ENCODE peak calls at places on chromosomes 4 and X, in six cellular contexts. I is IMR-90, L is A549, E is H1, M is fibroblast of lung, Q is GM23248. O is an unnamed sample.

GRCh38 chrX:13053171-13053570 is 8.8 kb upstream of the FAM9C start:
- DNase-seq in E (no peak), I (no peak), L (no peak), Q (no peak), M (no peak), O (no peak)

GRCh38 chr4:4289055-4289454 is 899 bp downstream of the LYAR start:
- DNase-seq in E (no peak), I (no peak), M (no peak), L (no peak), Q (peak), O (no peak)

GRCh38 chr4:112210777-112211176 is 20.8 kb upstream of the AP1AR start:
- DNase-seq in I (no peak), M (peak), Q (peak), L (no peak), E (no peak), O (no peak)

GRCh38 chr4:53653484-53654053 is 62.3 kb upstream of the LNX1 start:
- DNase-seq in Q (peak), E (no peak), L (peak), M (peak), I (peak), O (no peak)

GRCh38 chrX:57647020-57647419 is 33.0 kb downstream of the NLRP2B start:
- DNase-seq in Q (no peak), M (no peak), E (no peak), I (no peak), L (no peak), O (no peak)

GRCh38 chrX:153863251-153863991 is 22.6 kb downstream of the L1CAM start:
- DNase-seq in M (no peak), Q (no peak), I (no peak), L (no peak), E (no peak), O (no peak)

GRCh38 chr4:84231539-84232055 is 267.5 kb downstream of the NKX6-1 start:
- DNase-seq in M (no peak), I (no peak), L (no peak), Q (no peak), E (no peak), O (no peak)

GRCh38 chrX:49673394-49673793 is 22.4 kb downstream of the PAGE1 start:
- DNase-seq in Q (no peak), E (no peak), I (no peak), L (no peak), M (no peak), O (no peak)

GRCh38 chr4:186144596-186145569 is 40.4 kb downstream of the FAM149A start:
- DNase-seq in L (peak), I (peak), Q (peak), E (peak), M (peak), O (no peak)

GRCh38 chr4:134276476-134276875 is 74.9 kb upstream of the PABPC4L start:
- DNase-seq in M (no peak), E (no peak), Q (no peak), I (no peak), L (no peak), O (no peak)

GRCh38 chr4:40492747-40493146 is 136.9 kb downstream of the RBM47 start:
- DNase-seq in Q (no peak), I (no peak), E (no peak), M (no peak), L (no peak), O (no peak)

GRCh38 chr4:108276690-108277089 is 108.0 kb upstream of the LEF1 start:
- DNase-seq in Q (no peak), L (no peak), I (no peak), M (no peak), E (no peak), O (no peak)

GRCh38 chrX:16750136-16750535 is 30.7 kb downstream of the SYAP1 start:
- DNase-seq in L (no peak), M (no peak), Q (no peak), E (no peak), I (no peak), O (no peak)

GRCh38 chr4:105994061-105994460 is 98.8 kb downstream of the NPNT start:
- DNase-seq in Q (no peak), I (no peak), M (no peak), E (no peak), L (no peak), O (no peak)

GRCh38 chrX:1932231-1932630 is 317.4 kb downstream of the ASMT start:
- DNase-seq in Q (peak), M (no peak), I (no peak), E (no peak), L (no peak), O (no peak)

GRCh38 chrX:11420851-11421250 is 127.6 kb downstream of the AMELX start:
- DNase-seq in E (no peak), Q (no peak), I (no peak), M (no peak), L (no peak), O (no peak)

GRCh38 chr4:8495803-8496202 is 55.2 kb downstream of the TRMT44 start:
- DNase-seq in E (no peak), I (no peak), M (no peak), L (no peak), Q (no peak), O (no peak)

GRCh38 chr4:95251568-95251967 is 297.2 kb downstream of the UNC5C start:
- DNase-seq in Q (no peak), E (no peak), I (no peak), L (no peak), M (no peak), O (no peak)

GRCh38 chr4:95250544-95251137 is 298.1 kb downstream of the UNC5C start:
- DNase-seq in Q (no peak), L (no peak), E (no peak), I (no peak), M (no peak), O (no peak)

GRCh38 chr4:95255396-95256107 is 293.2 kb downstream of the UNC5C start:
- DNase-seq in M (peak), L (no peak), I (peak), E (no peak), Q (peak), O (no peak)

GRCh38 chr4:95256108-95256835 is 292.5 kb downstream of the UNC5C start:
- DNase-seq in L (no peak), M (peak), I (peak), E (no peak), Q (no peak), O (no peak)
- H3K4me2 ChIP-seq in L (no peak), M (no peak), I (peak), E (no peak), Q (no peak), O (no peak)

DNA sequence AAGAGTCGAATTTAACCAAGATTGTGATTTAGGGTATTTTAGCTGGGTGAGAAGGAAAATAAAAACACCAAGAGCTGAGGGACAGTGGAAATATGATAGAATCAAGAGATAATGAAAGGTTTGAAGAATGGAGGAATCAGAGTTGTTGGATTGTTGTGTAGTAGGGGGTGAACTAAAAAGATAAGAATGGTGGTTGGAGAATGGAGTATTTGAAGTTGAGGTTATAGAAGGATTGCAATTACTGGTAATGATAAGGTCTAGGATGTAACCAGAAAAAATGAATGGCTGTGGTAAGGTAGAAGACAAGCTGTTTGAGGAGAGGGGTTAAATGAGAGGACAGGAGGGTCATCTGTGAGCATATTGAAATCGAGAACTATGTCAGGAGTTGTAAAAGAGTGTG is 4.5 kb downstream of the ABCE1 start:
- DNase-seq in Q (no peak), M (no peak), E (no peak), L (no peak), I (no peak), O (no peak)
- H3K4me2 ChIP-seq in Q (no peak), M (no peak), E (no peak), L (peak), I (no peak), O (no peak)

GRCh38 chrX:142238536-142238935 is 33.4 kb upstream of the MAGEC2 start:
- DNase-seq in L (no peak), E (no peak), M (no peak), I (no peak), Q (no peak), O (no peak)

GRCh38 chrX:142233400-142233799 is 28.3 kb upstream of the MAGEC2 start:
- DNase-seq in L (no peak), M (no peak), Q (no peak), E (no peak), I (no peak), O (no peak)
- H3K4me2 ChIP-seq in L (no peak), M (no peak), Q (no peak), E (no peak), I (no peak), O (no peak)

GRCh38 chr4:165974647-165975335 is 101.8 kb downstream of the TLL1 start:
- DNase-seq in E (no peak), I (no peak), Q (no peak), M (peak), L (no peak), O (no peak)
- H3K4me2 ChIP-seq in E (no peak), I (no peak), Q (no peak), M (no peak), L (no peak), O (no peak)

GRCh38 chr4:145935253-145936141 is 3.1 kb downstream of the ZNF827 start:
- DNase-seq in E (no peak), I (no peak), L (peak), M (peak), Q (peak), O (no peak)
- H3K4me2 ChIP-seq in E (peak), I (peak), L (peak), M (peak), Q (peak), O (peak)

GRCh38 chr4:69649207-69649606 is 3.8 kb downstream of the UGT2A1 start:
- DNase-seq in E (no peak), Q (peak), M (no peak), L (no peak), I (no peak), O (no peak)
- H3K4me2 ChIP-seq in E (no peak), Q (no peak), M (no peak), L (no peak), I (no peak), O (no peak)

GRCh38 chrX:103530540-103530939 is 11.3 kb upstream of the RAB40A start:
- DNase-seq in Q (peak), M (no peak), L (no peak), E (no peak), I (peak), O (no peak)
- H3K4me2 ChIP-seq in Q (peak), M (no peak), L (no peak), E (no peak), I (peak), O (no peak)

GRCh38 chr4:2008671-2008920 is 178 bp downstream of the NELFA start:
- DNase-seq in L (no peak), Q (no peak), I (no peak), E (no peak), M (no peak), O (no peak)

GRCh38 chr4:2007804-2008670 is 737 bp downstream of the NELFA start:
- DNase-seq in L (no peak), M (no peak), Q (peak), E (no peak), I (peak), O (no peak)

GRCh38 chr4:2008921-2009650 is at the start of gene NELFA:
- DNase-seq in I (peak), E (peak), M (peak), Q (peak), L (peak), O (peak)

GRCh38 chr4:2006956-2007653 is 1.7 kb downstream of the NELFA start:
- DNase-seq in Q (no peak), M (no peak), E (no peak), L (no peak), I (no peak), O (no peak)

GRCh38 chr4:2009651-2010233 is 968 bp upstream of the NELFA start:
- DNase-seq in E (peak), L (peak), I (peak), Q (peak), M (peak), O (peak)
- H3K4me2 ChIP-seq in E (peak), L (peak), I (peak), Q (peak), M (peak), O (peak)

DNA sequence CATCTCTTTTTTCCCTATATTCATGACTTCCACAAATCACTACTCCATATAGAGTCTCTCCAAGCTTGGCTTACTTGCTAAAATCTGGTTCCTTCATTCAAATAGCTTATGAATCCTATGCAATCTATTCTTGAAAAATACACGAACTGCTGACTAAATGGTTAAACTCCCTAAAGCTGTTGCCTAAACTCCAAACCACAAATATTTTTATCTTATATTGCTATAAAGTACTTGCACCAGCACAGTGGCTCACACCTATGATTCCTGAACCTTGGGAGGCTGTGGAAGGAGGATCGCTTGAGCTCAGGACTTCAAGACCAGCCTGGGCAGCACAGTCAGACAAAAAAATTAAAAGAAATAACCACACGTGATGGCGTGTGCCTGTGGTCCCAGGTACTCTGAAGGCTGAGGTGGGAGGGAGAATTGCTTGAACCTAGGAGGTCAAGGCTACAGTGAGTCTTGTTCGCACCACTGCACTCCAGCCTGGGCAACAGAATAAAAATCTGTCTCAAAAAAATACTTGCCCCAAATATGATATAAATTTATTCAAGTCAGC is 2.2 kb downstream of the FBXO8 start:
- DNase-seq in M (no peak), L (no peak), Q (no peak), I (no peak), E (no peak), O (no peak)
- H3K4me2 ChIP-seq in M (peak), L (no peak), Q (peak), I (no peak), E (no peak), O (no peak)

DNA sequence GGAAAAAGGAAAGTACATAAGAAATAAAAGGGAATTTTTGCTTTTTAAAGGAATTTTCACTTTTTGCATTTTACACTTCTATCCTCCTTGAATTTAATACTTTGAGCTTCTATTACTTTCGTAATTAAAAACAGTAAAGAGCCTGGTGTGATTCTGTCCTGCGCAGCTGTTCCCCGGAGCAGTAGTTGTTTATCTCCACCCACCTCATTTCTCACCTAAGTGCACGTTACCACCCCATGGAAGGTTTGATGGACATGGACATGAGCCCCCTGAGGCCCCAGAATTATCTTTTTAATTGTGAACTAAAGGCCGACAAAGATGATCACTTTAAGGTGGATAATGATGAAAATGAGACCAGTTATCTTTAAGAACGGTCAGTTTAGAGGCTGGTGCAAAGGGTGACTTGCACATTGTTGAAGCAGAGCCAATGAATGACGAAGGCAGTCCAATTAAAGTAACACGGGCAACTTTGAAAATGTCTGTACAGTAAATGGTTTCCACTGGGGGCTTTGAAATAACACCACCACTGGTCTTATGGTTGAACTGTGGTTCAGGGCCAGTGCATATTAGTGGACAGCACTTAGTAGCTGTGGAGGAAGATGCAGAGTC is 52.1 kb upstream of the TEX13D start:
- DNase-seq in Q (peak), I (no peak), E (no peak), M (peak), L (peak), O (no peak)
- H3K4me2 ChIP-seq in Q (no peak), I (no peak), E (no peak), M (no peak), L (no peak), O (no peak)